ENCODE peak calls at places on chromosomes 11 and 22, in eight cellular contexts. H is neuronal stem cell; L is transverse colon; T is A549; A is upper lobe of left lung; C is naive thymus-derived CD4-positive, alpha-beta T cell; D is H9; J is esophagus squamous epithelium. E is an unnamed sample.

GRCh38 chr11:22730319-22730718 is 63.9 kb downstream of the GAS2 start:
- DNase-seq in C (no peak), D (no peak), L (no peak), T (no peak), A (no peak), H (no peak), J (no peak), E (no peak)

GRCh38 chr11:131855320-131855719 is 484.9 kb downstream of the NTM start:
- DNase-seq in L (no peak), C (no peak), T (no peak), D (no peak), H (no peak), J (no peak), A (no peak), E (no peak)

GRCh38 chr22:37533995-37534394 is 14.8 kb upstream of the CARD10 start:
- DNase-seq in T (no peak), H (no peak), C (no peak), A (no peak), D (no peak), L (no peak), J (no peak), E (no peak)

GRCh38 chr11:1938343-1939005 is 8.7 kb upstream of the MRPL23 start:
- DNase-seq in D (no peak), A (peak; percentile 72), J (no peak), C (no peak), H (no peak), T (no peak), L (no peak), E (peak; percentile 7)

GRCh38 chr11:64094463-64095223 is 58.9 kb downstream of the FLRT1 start:
- DNase-seq in T (peak; percentile 94), J (no peak), C (no peak), D (peak; percentile 69), L (peak; percentile 22), H (peak; percentile 36), A (no peak), E (no peak)

GRCh38 chr11:73907191-73907590 is 30.4 kb downstream of the PAAF1 start:
- DNase-seq in T (peak; percentile 75), J (no peak), A (no peak), H (no peak), D (no peak), L (no peak), C (no peak), E (no peak)

GRCh38 chr11:85801527-85801926 is 9.4 kb downstream of the SYTL2 start:
- DNase-seq in T (no peak), C (no peak), D (no peak), A (no peak), J (no peak), L (no peak), H (no peak), E (no peak)

GRCh38 chr22:43183496-43184263 is 3.3 kb downstream of the TTLL12 start:
- DNase-seq in L (no peak), D (no peak), A (no peak), T (no peak), C (no peak), H (no peak), J (no peak), E (no peak)

GRCh38 chr11:62712413-62712812 is 4.9 kb downstream of the GNG3 start:
- DNase-seq in J (no peak), C (no peak), D (no peak), T (no peak), H (no peak), L (no peak), A (no peak), E (no peak)

GRCh38 chr22:11613898-11614755 is 3913.9 kb upstream of the OR11H1 start:
- DNase-seq in A (no peak), J (no peak), C (no peak), H (no peak), D (no peak), L (no peak), T (no peak), E (no peak)
- H3K9me3 ChIP-seq in A (peaks cover 63% of the 10 kb centered on the region), J (peaks cover 90% of the 10 kb centered on the region), C (no peaks in the 10 kb centered on the region), H (peaks cover 17% of the 10 kb centered on the region), D (peaks cover 79% of the 10 kb centered on the region), L (peaks cover 59% of the 10 kb centered on the region), T (no peaks in the 10 kb centered on the region), E (peaks cover 3% of the 10 kb centered on the region)

DNA sequence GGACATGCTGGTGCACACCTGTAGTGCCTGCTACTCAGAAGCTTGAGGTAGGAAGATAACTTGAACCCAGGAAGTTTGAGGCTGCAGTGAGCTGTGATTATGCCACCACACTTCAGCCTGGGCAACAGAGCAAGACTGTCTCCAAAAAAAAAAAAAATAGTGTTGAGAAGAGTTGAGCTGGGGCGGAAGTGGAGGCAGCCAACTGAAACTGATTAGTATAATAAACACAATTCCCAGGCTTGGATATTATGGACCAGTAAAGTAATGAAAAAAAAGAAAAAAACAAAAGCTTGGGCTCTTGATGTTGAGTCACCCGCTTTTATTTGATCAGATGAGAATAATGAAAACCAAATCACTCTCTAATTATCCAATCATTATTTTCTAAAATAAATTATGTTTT is 21.0 kb downstream of the LDLRAD3 start:
- DNase-seq in A (no peak), D (no peak), C (no peak), J (no peak), H (no peak), T (no peak), L (no peak), E (no peak)
- H3K9me3 ChIP-seq in A (no peaks in the 10 kb centered on the region), D (no peaks in the 10 kb centered on the region), C (no peaks in the 10 kb centered on the region), J (no peaks in the 10 kb centered on the region), H (no peaks in the 10 kb centered on the region), T (no peaks in the 10 kb centered on the region), L (no peaks in the 10 kb centered on the region), E (no peaks in the 10 kb centered on the region)

DNA sequence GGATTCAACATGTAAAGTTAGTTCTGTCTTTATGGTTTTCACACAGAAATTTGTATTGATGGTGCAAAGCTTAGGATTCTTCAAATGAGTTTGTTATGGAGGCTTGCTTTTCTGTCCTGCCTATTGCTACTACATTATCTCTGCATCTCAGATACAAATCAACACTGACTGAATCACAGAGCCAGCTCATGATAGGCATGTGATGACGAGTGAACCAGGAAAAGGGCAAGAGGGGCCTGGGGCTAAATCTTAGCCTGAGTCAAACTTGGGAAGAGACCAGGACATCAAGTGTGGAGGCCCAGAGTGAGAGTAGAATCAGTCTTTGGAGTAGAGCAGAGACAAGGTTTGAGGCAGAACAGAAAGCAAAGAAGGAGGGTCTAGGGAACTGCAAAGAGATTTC is 107.1 kb upstream of the CD44 start:
- DNase-seq in H (no peak), A (no peak), J (no peak), C (no peak), T (no peak), L (no peak), D (no peak), E (no peak)
- H3K9me3 ChIP-seq in H (no peaks in the 10 kb centered on the region), A (no peaks in the 10 kb centered on the region), J (no peaks in the 10 kb centered on the region), C (no peaks in the 10 kb centered on the region), T (peaks cover 4% of the 10 kb centered on the region), L (no peaks in the 10 kb centered on the region), D (no peaks in the 10 kb centered on the region), E (no peaks in the 10 kb centered on the region)

GRCh38 chr22:49433044-49433443 is 394.6 kb downstream of the BRD1 start:
- DNase-seq in D (no peak), C (no peak), L (no peak), A (no peak), J (no peak), H (no peak), T (no peak), E (no peak)

GRCh38 chr22:49433717-49434611 is 393.7 kb downstream of the BRD1 start:
- DNase-seq in D (peak; percentile 71), T (peak; percentile 28), A (no peak), C (no peak), J (no peak), H (no peak), L (no peak), E (no peak)

GRCh38 chr22:49431559-49431958 is 396.1 kb downstream of the BRD1 start:
- DNase-seq in L (no peak), D (no peak), J (no peak), A (no peak), T (no peak), C (no peak), H (no peak), E (no peak)

GRCh38 chr22:49435596-49435995 is 392.1 kb downstream of the BRD1 start:
- DNase-seq in J (no peak), H (no peak), L (no peak), T (no peak), C (no peak), A (no peak), D (peak; percentile 12), E (no peak)

GRCh38 chr22:49432211-49432905 is 395.3 kb downstream of the BRD1 start:
- DNase-seq in L (no peak), T (no peak), C (no peak), H (no peak), A (no peak), J (no peak), D (no peak), E (no peak)
- H3K9me3 ChIP-seq in L (no peaks in the 10 kb centered on the region), T (no peaks in the 10 kb centered on the region), C (no peaks in the 10 kb centered on the region), H (peaks cover 5% of the 10 kb centered on the region), A (no peaks in the 10 kb centered on the region), J (no peaks in the 10 kb centered on the region), D (no peaks in the 10 kb centered on the region), E (no peaks in the 10 kb centered on the region)

DNA sequence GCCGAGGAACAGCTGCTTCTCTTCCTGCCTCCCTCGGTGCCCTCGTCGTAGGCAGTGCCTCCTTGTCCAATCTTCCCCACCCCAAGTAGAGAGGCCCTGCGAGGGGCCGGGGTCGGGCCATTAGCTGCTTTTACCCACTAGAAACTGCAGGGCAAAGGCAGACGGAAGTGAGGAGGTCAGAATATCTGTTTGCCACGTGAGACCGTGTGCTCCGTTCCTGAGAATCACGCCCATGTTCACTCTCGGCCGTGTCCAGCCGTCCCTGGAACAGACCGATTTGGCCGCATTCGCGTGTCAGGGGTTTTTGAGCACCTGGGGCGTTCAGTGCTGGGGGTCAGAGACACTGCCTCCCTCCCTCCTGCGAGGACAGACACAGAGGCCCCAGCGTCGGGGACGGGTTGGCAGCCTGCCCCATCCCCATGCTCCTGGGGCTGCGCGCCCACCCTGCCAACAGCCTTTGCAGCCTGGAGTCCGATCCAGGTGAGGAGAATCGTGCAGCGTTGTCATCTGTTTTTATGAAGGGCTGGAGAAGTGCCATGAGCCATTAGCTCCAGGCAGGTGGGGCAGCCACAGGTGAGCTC is 982.2 kb downstream of the BRD1 start:
- DNase-seq in L (no peak), C (no peak), D (no peak), H (no peak), J (no peak), T (no peak), A (no peak), E (no peak)
- H3K9me3 ChIP-seq in L (no peaks in the 10 kb centered on the region), C (no peaks in the 10 kb centered on the region), D (no peaks in the 10 kb centered on the region), H (no peaks in the 10 kb centered on the region), J (no peaks in the 10 kb centered on the region), T (no peaks in the 10 kb centered on the region), A (no peaks in the 10 kb centered on the region), E (no peaks in the 10 kb centered on the region)

GRCh38 chr11:41947392-41947791 is 487.9 kb upstream of the LRRC4C start:
- DNase-seq in C (no peak), H (no peak), L (no peak), J (no peak), T (no peak), A (peak; percentile 24), D (no peak), E (no peak)

DNA sequence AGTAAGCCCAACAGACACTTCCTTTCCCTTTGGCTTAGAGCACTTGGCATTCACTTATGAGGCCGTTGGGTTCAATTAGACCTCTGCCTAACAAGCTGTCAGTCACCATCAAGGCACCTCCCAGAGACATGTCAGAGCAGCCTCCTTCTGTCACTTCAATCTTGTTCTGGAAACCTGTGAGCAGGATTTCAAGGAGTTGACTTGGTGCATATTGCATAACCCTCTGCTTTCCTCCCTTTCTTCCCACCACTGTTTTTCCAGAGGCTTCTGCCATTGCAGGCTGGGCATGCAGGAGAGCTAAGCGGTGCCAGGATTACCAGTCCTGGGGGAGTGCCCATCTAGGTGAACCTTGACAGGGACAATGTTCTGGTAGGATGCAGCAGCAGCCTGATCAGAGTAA is 484.2 kb upstream of the LRRC4C start:
- DNase-seq in D (no peak), C (no peak), T (no peak), J (no peak), L (no peak), H (no peak), A (no peak), E (no peak)
- H3K9me3 ChIP-seq in D (no peaks in the 10 kb centered on the region), C (no peaks in the 10 kb centered on the region), T (no peaks in the 10 kb centered on the region), J (peaks cover 3% of the 10 kb centered on the region), L (no peaks in the 10 kb centered on the region), H (no peaks in the 10 kb centered on the region), A (no peaks in the 10 kb centered on the region), E (no peaks in the 10 kb centered on the region)